ENCODE peak calls at places on chromosome 1, in seven cellular contexts. N is HuH-7.5; D is transverse colon; P is ELR; A is activated CD4-positive, alpha-beta T cell treated with anti-CD3 and anti-CD28 coated beads, Interleukin-2, amount 10 ng/mL, durations not matched to agents 7 days and 5 days; C is mesendoderm; Y is activated T-cell treated with anti-CD3 and anti-CD28 coated beads for 1 hour. I is an unnamed sample.

GRCh38 chr1:248730507-248731335 is 24.8 kb downstream of the LYPD8 start:
- DNase-seq in Y (no peak), D (no peak), C (no peak), N (no peak), A (no peak), P (no peak), I (no peak)

GRCh38 chr1:198108646-198109045 is 48.2 kb upstream of the NEK7 start:
- DNase-seq in A (no peak), Y (no peak), N (no peak), C (no peak), P (no peak), D (no peak), I (no peak)

GRCh38 chr1:99820546-99820945 is 29.6 kb upstream of the AGL start:
- DNase-seq in D (no peak), A (peak; percentile 37), P (no peak), C (no peak), N (no peak), Y (no peak), I (no peak)

GRCh38 chr1:209220048-209220524 is 363.4 kb upstream of the CAMK1G start:
- DNase-seq in Y (no peak), N (no peak), A (no peak), C (no peak), D (no peak), P (no peak), I (peak; percentile 76)

GRCh38 chr1:36924282-36924791 is 110.0 kb downstream of the GRIK3 start:
- DNase-seq in Y (no peak), P (peak; percentile 42), N (peak; percentile 23), A (peak; percentile 72), C (peak; percentile 86), D (no peak), I (peak; percentile 83)

GRCh38 chr1:241275981-241276380 is 81.0 kb downstream of the RGS7 start:
- DNase-seq in Y (no peak), P (peak; percentile 66), A (no peak), N (no peak), D (no peak), C (peak; percentile 56), I (no peak)

GRCh38 chr1:39816431-39817090 is 27.9 kb upstream of the BMP8B start:
- DNase-seq in Y (peak; percentile 4), P (peak; percentile 90), C (peak; percentile 87), A (peak; percentile 66), D (peak; percentile 77), N (peak; percentile 63), I (peak; percentile 88)

GRCh38 chr1:231603598-231604275 is 22.9 kb upstream of the DISC1 start:
- DNase-seq in D (peak; percentile 48), A (peak; percentile 54), N (no peak), Y (no peak), C (peak; percentile 77), P (peak; percentile 78), I (peak; percentile 63)

GRCh38 chr1:231626951-231627614 is 493 bp downstream of the DISC1 start:
- DNase-seq in D (peak; percentile 71), C (peak; percentile 86), N (peak; percentile 65), A (peak; percentile 58), Y (peak; percentile 11), P (peak; percentile 63), I (peak; percentile 83)

GRCh38 chr1:154463512-154463990 is 38.5 kb upstream of the TDRD10 start:
- DNase-seq in C (no peak), Y (peak; percentile 48), D (peak; percentile 30), N (no peak), A (peak; percentile 74), P (peak; percentile 10), I (no peak)

GRCh38 chr1:186304982-186305949 is 69.8 kb downstream of the TPR start:
- DNase-seq in Y (no peak), N (peak; percentile 25), C (peak; percentile 51), P (peak; percentile 65), A (peak; percentile 66), D (no peak), I (no peak)

GRCh38 chr1:227388214-227388613 is 69.9 kb upstream of the CDC42BPA start:
- DNase-seq in Y (no peak), C (no peak), N (no peak), A (no peak), D (no peak), P (no peak), I (no peak)

GRCh38 chr1:115456441-115456961 is 118.5 kb upstream of the NGF start:
- DNase-seq in A (no peak), Y (no peak), D (no peak), C (peak; percentile 16), N (no peak), P (peak; percentile 65), I (peak; percentile 65)

GRCh38 chr1:28359592-28360239 is 9.8 kb upstream of the PHACTR4 start:
- DNase-seq in C (peak; percentile 59), D (peak; percentile 82), A (peak; percentile 81), P (peak; percentile 76), Y (peak; percentile 66), N (peak; percentile 32), I (peak; percentile 71)

GRCh38 chr1:236239186-236239585 is 42.6 kb downstream of the ERO1B start:
- DNase-seq in A (no peak), C (no peak), N (no peak), P (no peak), Y (no peak), D (no peak), I (no peak)

GRCh38 chr1:10737651-10738050 is 58.8 kb downstream of the CASZ1 start:
- DNase-seq in N (no peak), A (no peak), D (no peak), Y (no peak), P (no peak), C (no peak), I (no peak)

GRCh38 chr1:228541725-228542124 is 54.5 kb downstream of the RNF187 start:
- DNase-seq in C (no peak), P (no peak), Y (no peak), N (no peak), D (no peak), A (no peak), I (no peak)

GRCh38 chr1:11641776-11642305 is 12.4 kb downstream of the FBXO2 start:
- DNase-seq in D (no peak), A (no peak), Y (no peak), C (no peak), P (no peak), N (no peak), I (no peak)

GRCh38 chr1:20974069-20974468 is 187.0 kb upstream of the HP1BP3 start:
- DNase-seq in N (no peak), C (no peak), Y (no peak), A (no peak), D (no peak), P (peak; percentile 74), I (no peak)

I was measured in islet precursor cell.